ENCODE peak calls at places on chromosomes 4 and X, in five cellular contexts. Z, U, K, Q and A are unnamed samples.

GRCh38 chrX:12701625-12702024 is 89.6 kb upstream of the PRPS2 start:
- DNase-seq in Z (peak), U (peak), K (peak), Q (peak), A (peak)

GRCh38 chrX:68440940-68441339 is 7.6 kb upstream of the OPHN1 start:
- DNase-seq in Z (no peak), U (no peak), K (no peak), Q (peak), A (peak)

GRCh38 chr4:145840162-145840768 is 98.4 kb downstream of the ZNF827 start:
- DNase-seq in Z (no peak), U (peak), K (no peak), Q (peak), A (peak)

GRCh38 chr4:183249854-183250253 is 70.2 kb downstream of the CLDN22 start:
- DNase-seq in Z (no peak), U (no peak), K (no peak), Q (peak), A (peak)

GRCh38 chr4:88953400-88953799 is 103.6 kb downstream of the FAM13A start:
- DNase-seq in Z (no peak), U (peak), K (no peak), Q (no peak), A (no peak)

GRCh38 chr4:119005888-119006287 is 117.2 kb downstream of the SYNPO2 start:
- DNase-seq in Z (no peak), U (no peak), K (no peak), Q (no peak), A (no peak)

GRCh38 chr4:158209825-158210807 is at the start of gene TMEM144:
- DNase-seq in Z (peak), U (no peak), K (peak), Q (peak), A (peak)

GRCh38 chrX:41667631-41668030 is 21.1 kb upstream of the GPR34 start:
- DNase-seq in Z (no peak), U (no peak), K (no peak), Q (no peak), A (no peak)

GRCh38 chr4:111512081-111512774 is 633.0 kb upstream of the FAM241A start:
- DNase-seq in Z (no peak), U (no peak), K (no peak), Q (no peak), A (no peak)

GRCh38 chr4:68877555-68877954 is 61.8 kb downstream of the UGT2B10 start:
- DNase-seq in Z (no peak), U (no peak), K (no peak), Q (no peak), A (no peak)

GRCh38 chr4:100289980-100290379 is 99.7 kb upstream of the DDIT4L start:
- DNase-seq in Z (no peak), U (no peak), K (no peak), Q (no peak), A (no peak)

GRCh38 chr4:121069419-121069818 is 2.9 kb downstream of the NDNF start:
- DNase-seq in Z (no peak), U (no peak), K (no peak), Q (no peak), A (no peak)

GRCh38 chr4:121070274-121070673 is 2.1 kb downstream of the NDNF start:
- DNase-seq in Z (no peak), U (no peak), K (peak), Q (no peak), A (peak)

GRCh38 chr4:121071640-121072037 is 696 bp downstream of the NDNF start:
- DNase-seq in Z (no peak), U (no peak), K (no peak), Q (no peak), A (no peak)

GRCh38 chr4:121072080-121072835 is at the start of gene NDNF:
- DNase-seq in Z (no peak), U (no peak), K (peak), Q (peak), A (peak)

DNA sequence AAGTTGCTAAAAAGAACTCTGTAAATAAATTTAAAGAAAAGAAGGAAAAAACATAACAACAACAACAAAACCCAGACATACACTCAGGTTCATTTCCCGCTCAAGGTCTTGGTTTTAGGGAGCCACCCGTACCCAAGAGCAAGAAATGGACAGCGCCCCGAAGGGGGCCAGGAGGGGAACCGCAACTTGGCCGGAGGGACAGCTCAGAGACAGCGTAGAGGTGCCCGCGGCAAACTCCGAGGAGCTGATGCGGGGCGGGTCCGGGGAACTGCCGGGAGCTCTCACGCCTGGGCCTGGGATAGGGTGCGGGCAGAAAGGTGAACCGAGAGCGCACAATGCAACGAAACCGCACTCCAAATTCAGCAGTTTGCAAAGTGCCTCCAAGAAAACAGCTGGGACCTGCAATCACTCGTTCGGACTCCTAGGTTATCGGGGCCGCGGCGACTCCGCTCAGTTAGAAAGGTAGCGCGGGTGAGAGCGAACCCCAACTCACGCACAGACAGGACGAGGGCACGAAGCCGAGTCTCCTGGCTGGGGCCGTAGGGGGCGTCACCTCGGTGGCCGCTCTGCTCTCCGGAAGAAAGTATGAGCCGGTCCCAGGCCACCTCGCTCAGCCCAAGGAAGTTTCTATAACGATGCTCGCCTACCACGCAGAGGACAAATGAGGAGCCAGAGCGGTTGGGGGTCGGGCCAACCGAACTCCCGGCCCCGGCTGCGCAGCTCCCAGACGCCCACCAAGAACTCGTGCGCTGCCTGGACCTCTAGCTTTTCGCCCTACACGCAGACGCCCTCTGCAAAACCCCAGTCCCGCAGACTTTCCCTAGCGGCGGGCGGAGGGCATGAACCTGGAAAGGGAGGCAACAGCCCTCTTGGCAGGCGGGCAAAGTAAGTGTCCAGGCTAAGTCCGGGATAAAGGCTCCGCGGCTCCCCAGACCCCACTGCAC is 1.4 kb downstream of the NDNF start:
- DNase-seq in Z (no peak), U (no peak), K (peak), Q (no peak), A (peak)
- TF ChIP-seq SUZ12 in Z (no peak), U (peak), K (no peak), Q (no peak), A (no peak)

GRCh38 chrX:107982356-107982755 is at the start of gene TEX13B:
- DNase-seq in Z (no peak), U (no peak), K (no peak), Q (no peak), A (no peak)
- TF ChIP-seq SUZ12 in Z (no peak), U (no peak), K (no peak), Q (no peak), A (no peak)

DNA sequence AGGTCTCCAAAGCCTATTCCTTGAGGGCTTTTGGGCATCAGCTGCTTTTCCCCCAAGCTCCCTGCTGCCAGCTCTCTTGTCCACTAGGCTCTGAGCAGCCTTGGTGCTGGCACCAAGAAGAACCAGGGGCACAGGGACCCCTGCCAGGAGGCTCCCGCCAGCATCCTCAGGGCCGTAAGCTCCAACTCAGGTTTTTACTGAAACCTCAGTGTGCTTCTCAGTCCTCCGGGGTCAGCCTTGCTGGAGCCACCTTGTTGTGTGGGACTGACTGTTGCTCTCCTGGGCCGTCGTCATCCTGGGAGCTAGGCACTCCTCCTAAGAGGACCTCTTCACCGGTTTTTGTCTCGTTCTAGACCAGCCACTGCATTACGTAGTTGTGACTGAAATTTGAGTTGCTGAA is 38.9 kb downstream of the NOP14 start:
- DNase-seq in Z (no peak), U (no peak), K (no peak), Q (no peak), A (no peak)
- TF ChIP-seq SUZ12 in Z (no peak), U (no peak), K (no peak), Q (no peak), A (no peak)

GRCh38 chrX:31708116-31708515 is 636.3 kb upstream of the FTHL17 start:
- DNase-seq in Z (no peak), U (no peak), K (no peak), Q (no peak), A (no peak)
- TF ChIP-seq SUZ12 in Z (no peak), U (no peak), K (no peak), Q (no peak), A (no peak)

GRCh38 chr4:110020139-110020538 is 107.5 kb downstream of the EGF start:
- DNase-seq in Z (no peak), U (no peak), K (no peak), Q (peak), A (no peak)
- TF ChIP-seq SUZ12 in Z (no peak), U (no peak), K (no peak), Q (no peak), A (no peak)

DNA sequence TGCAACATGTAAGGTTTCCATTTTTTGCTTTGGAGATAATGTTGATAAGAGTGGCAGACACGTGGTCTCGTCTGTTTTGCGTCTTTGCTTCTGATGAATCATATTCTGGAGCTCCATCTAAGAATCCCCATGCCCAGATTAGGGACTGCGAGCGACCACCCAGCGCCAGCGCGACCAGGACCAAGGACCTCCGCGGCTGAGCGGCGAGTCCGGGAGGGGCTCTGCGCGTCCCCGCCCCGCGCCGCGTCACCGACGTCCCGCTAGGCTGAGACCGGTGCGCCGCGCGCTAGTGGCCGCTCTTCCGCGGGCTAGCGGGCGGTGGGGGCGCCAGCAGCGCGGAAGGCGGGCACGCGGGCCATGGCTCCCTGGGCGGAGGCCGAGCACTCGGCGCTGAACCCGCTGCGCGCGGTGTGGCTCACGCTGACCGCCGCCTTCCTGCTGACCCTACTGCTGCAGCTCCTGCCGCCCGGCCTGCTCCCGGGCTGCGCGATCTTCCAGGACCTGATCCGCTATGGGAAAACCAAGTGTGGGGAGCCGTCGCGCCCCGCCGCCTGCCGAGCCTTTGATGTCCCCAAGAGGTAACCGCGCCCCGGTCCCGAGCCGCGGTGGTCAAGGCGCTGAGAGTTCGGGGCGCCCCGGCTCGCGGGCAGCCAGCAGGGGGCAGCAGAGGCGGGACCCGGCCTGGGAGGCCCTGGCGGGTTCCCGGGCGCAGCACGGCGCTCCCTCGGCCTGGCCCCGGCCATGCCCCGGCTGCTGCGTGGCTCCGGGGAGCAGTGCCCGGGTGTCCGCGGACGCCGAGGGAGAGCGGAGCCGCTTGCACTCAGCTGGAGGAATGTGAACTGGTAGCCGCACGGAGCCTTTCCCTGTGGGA is at the start of gene SRD5A3:
- DNase-seq in Z (peak), U (peak), K (peak), Q (peak), A (peak)
- TF ChIP-seq SUZ12 in Z (no peak), U (no peak), K (no peak), Q (no peak), A (no peak)

GRCh38 chr4:161642708-161643107 is 521.1 kb downstream of the FSTL5 start:
- DNase-seq in Z (no peak), U (no peak), K (no peak), Q (no peak), A (no peak)
- TF ChIP-seq SUZ12 in Z (no peak), U (no peak), K (no peak), Q (no peak), A (no peak)

GRCh38 chr4:82431026-82431745 is 796 bp downstream of the ENOPH1 start:
- DNase-seq in Z (no peak), U (no peak), K (no peak), Q (no peak), A (peak)
- TF ChIP-seq SUZ12 in Z (no peak), U (no peak), K (no peak), Q (no peak), A (no peak)